ENCODE peak calls at places on chromosome 9, in eight cellular contexts. U, T, F, O, Q, L, H and R are unnamed samples.

GRCh38 chr9:800561-800960 is 40.9 kb upstream of the DMRT1 start:
- DNase-seq in U (no peak), T (no peak), F (no peak), O (no peak), Q (no peak), L (no peak), H (no peak), R (no peak)

GRCh38 chr9:130526854-130527650 is 52.3 kb upstream of the FUBP3 start:
- DNase-seq in U (no peak), T (no peak), F (no peak), O (no peak), Q (no peak), L (no peak), H (no peak), R (no peak)

GRCh38 chr9:77663754-77664153 is 15.6 kb upstream of the GNA14 start:
- DNase-seq in U (no peak), T (peak; percentile 45), F (no peak), O (peak; percentile 59), Q (peak; percentile 36), L (no peak), H (no peak), R (no peak)

GRCh38 chr9:8208465-8208864 is 408.9 kb upstream of the DMAC1 start:
- DNase-seq in U (no peak), T (peak; percentile 65), F (no peak), O (no peak), Q (no peak), L (no peak), H (no peak), R (no peak)

GRCh38 chr9:37031081-37031480 is 3.0 kb downstream of the PAX5 start:
- DNase-seq in U (no peak), T (no peak), F (no peak), O (no peak), Q (no peak), L (no peak), H (no peak), R (no peak)

GRCh38 chr9:32918628-32919027 is 82.8 kb downstream of the APTX start:
- DNase-seq in U (no peak), T (no peak), F (no peak), O (no peak), Q (no peak), L (no peak), H (no peak), R (no peak)

GRCh38 chr9:136105398-136106135 is 10.5 kb upstream of the NACC2 start:
- DNase-seq in U (no peak), T (peak; percentile 56), F (peak; percentile 52), O (no peak), Q (peak; percentile 83), L (no peak), H (no peak), R (peak; percentile 75)

GRCh38 chr9:90895786-90896185 is 94.2 kb downstream of the SYK start:
- DNase-seq in U (no peak), T (no peak), F (no peak), O (no peak), Q (no peak), L (no peak), H (no peak), R (no peak)

GRCh38 chr9:105007143-105007542 is 79.2 kb upstream of the ABCA1 start:
- DNase-seq in U (no peak), T (peak; percentile 91), F (peak; percentile 88), O (peak; percentile 63), Q (no peak), L (no peak), H (peak; percentile 33), R (no peak)

GRCh38 chr9:130137870-130138653 is 34.1 kb upstream of the NCS1 start:
- DNase-seq in U (no peak), T (peak; percentile 95), F (peak; percentile 90), O (peak; percentile 77), Q (peak; percentile 56), L (no peak), H (no peak), R (no peak)

GRCh38 chr9:121281614-121282291 is 13.8 kb downstream of the GSN start:
- DNase-seq in U (no peak), T (peak; percentile 64), F (peak; percentile 45), O (peak; percentile 89), Q (no peak), L (no peak), H (peak; percentile 71), R (no peak)
- H3K4me1 ChIP-seq in U (peaks cover 5% of the 10 kb centered on the region), T (peaks cover 63% of the 10 kb centered on the region), F (peaks cover 97% of the 10 kb centered on the region), O (peaks cover 19% of the 10 kb centered on the region), Q (peaks cover 34% of the 10 kb centered on the region), L (no peaks in the 10 kb centered on the region), H (peaks cover 68% of the 10 kb centered on the region), R (no peaks in the 10 kb centered on the region)

GRCh38 chr9:121369595-121370265 is at the start of gene STOM:
- DNase-seq in U (peak; percentile 42), T (peak; percentile 94), F (peak; percentile 92), O (peak; percentile 92), Q (peak; percentile 63), L (peak; percentile 58), H (peak; percentile 47), R (peak; percentile 81)
- H3K4me1 ChIP-seq in U (peaks cover 5% of the 10 kb centered on the region), T (peaks cover 16% of the 10 kb centered on the region), F (peaks cover 74% of the 10 kb centered on the region), O (no peaks in the 10 kb centered on the region), Q (peaks cover 33% of the 10 kb centered on the region), L (peaks cover 37% of the 10 kb centered on the region), H (peaks cover 85% of the 10 kb centered on the region), R (peaks cover 25% of the 10 kb centered on the region)

DNA sequence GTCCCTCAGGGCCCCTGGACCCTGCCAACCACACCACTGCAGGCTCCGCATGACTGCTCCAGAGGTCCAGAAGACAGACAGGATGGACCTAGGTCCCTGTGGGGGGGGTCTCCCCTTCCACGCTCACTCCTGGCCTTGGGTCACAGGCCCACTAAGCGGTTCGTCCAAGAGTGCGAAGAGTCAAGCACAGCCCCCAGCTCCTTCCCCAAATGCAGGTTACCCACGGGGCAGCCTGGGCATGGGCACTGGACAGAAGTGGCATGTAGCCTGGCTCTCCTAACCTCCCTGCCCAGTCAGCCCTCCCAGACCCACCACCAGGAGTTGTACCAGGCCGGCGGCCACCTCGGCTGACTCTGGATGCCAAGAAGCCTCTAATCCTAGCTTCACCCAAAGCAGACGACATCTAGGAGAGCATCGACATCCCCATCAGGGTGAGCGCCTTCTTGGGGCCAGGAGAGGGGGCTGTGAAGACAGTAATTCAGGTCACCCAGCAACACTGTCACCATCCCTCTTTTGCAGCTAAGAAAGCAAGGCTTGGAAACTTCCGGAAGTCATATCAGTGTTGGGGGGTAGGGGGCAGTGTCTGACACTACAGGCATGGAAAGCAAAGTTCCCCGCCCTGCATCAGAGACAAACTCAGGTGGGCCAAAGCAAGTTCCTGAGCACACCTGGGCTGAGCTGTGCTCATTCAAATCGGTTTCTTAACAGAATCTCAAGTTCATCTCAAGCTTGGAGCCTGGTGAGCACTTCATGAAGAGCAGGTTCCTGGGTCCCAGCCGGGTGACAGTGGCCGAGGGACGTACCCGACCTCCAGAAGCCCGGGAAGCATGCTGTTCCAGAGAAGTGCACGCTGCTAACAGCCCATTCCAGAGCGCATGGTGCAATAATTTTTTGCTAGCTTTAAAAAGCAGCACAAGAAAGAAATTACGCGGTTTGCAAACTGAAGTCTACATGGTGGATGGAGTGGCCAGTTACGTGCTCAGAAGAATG is 68.7 kb downstream of the SEMA4D start:
- DNase-seq in U (no peak), T (no peak), F (no peak), O (peak; percentile 29), Q (no peak), L (no peak), H (no peak), R (no peak)
- H3K4me1 ChIP-seq in U (peaks cover 66% of the 10 kb centered on the region), T (no peaks in the 10 kb centered on the region), F (peaks cover 2% of the 10 kb centered on the region), O (no peaks in the 10 kb centered on the region), Q (no peaks in the 10 kb centered on the region), L (peaks cover 94% of the 10 kb centered on the region), H (peaks cover 9% of the 10 kb centered on the region), R (no peaks in the 10 kb centered on the region)

DNA sequence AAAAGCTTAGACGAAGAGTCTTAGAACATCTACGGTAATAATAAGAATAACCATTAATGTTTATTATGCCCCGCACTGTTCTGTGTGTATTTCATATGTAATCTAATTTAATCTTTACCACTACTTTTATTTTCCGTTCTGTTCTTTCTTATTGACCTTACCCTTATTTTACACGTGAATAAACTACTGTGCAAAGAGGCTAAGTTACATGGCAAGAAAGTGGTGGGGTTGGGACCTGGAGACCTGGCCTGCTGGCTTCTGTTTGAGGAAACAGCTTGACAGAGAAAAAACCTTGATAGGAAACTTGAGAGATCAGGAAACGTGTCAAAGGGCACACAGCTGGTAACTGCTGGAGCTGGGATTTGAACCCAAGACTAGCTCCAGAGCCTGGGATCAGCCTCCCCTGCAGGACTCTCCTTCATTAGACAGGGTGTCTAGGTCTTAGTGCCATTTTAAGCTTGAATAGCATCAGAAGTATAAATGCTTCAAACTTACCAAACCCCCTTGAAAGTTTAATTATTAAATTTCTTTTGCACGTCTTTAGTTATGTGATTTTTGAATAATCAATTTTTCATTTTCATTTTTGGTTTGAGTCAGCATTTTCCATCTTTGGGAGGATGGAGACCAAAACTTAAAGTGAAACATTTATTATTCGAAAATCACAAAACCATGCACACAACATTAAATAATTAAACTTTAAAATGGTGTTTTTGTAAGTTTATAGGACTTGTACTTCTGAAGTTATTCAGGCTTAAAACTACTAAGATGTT is 129.5 kb downstream of the RGS3 start:
- DNase-seq in U (no peak), T (no peak), F (no peak), O (no peak), Q (no peak), L (no peak), H (no peak), R (no peak)
- H3K4me1 ChIP-seq in U (no peaks in the 10 kb centered on the region), T (peaks cover 28% of the 10 kb centered on the region), F (peaks cover 42% of the 10 kb centered on the region), O (no peaks in the 10 kb centered on the region), Q (peaks cover 6% of the 10 kb centered on the region), L (peaks cover 4% of the 10 kb centered on the region), H (peaks cover 21% of the 10 kb centered on the region), R (peaks cover 5% of the 10 kb centered on the region)